ENCODE peak calls at places on chromosome X, in eight cellular contexts. One of them, this sample, is unnamed.

GRCh38 chrX:9355739-9356138 is 109.1 kb upstream of the TBL1X start:
- DNase-seq in AG08396: no peak
- DNase-seq in non-pigmented ciliary epithelial cell: no peak
- DNase-seq in heart left ventricle: no peak
- DNase-seq in amygdala: no peak
- DNase-seq in GM10248: no peak
- DNase-seq in stimulated activated CD4-positive, alpha-beta T cell treated with anti-CD3 and anti-CD28 coated beads, Interleukin-2, amount 100 ng/mL, for 48 hours: no peak
- DNase-seq in WTC11: no peak
- DNase-seq in this sample: no peak

GRCh38 chrX:155889328-155889727 is 8.2 kb downstream of the VAMP7 start:
- DNase-seq in AG08396: no peak
- DNase-seq in non-pigmented ciliary epithelial cell: no peak
- DNase-seq in heart left ventricle: no peak
- DNase-seq in amygdala: no peak
- DNase-seq in GM10248: no peak
- DNase-seq in stimulated activated CD4-positive, alpha-beta T cell treated with anti-CD3 and anti-CD28 coated beads, Interleukin-2, amount 100 ng/mL, for 48 hours: no peak
- DNase-seq in WTC11: no peak
- DNase-seq in this sample: no peak

GRCh38 chrX:127621780-127622179 is 430.4 kb downstream of the ACTRT1 start:
- DNase-seq in AG08396: no peak
- DNase-seq in non-pigmented ciliary epithelial cell: no peak
- DNase-seq in heart left ventricle: no peak
- DNase-seq in amygdala: no peak
- DNase-seq in GM10248: no peak
- DNase-seq in stimulated activated CD4-positive, alpha-beta T cell treated with anti-CD3 and anti-CD28 coated beads, Interleukin-2, amount 100 ng/mL, for 48 hours: no peak
- DNase-seq in WTC11: no peak
- DNase-seq in this sample: no peak

GRCh38 chrX:123851010-123851409 is 8.8 kb upstream of the XIAP start:
- DNase-seq in AG08396: no peak
- DNase-seq in non-pigmented ciliary epithelial cell: no peak
- DNase-seq in heart left ventricle: no peak
- DNase-seq in amygdala: no peak
- DNase-seq in GM10248: no peak
- DNase-seq in stimulated activated CD4-positive, alpha-beta T cell treated with anti-CD3 and anti-CD28 coated beads, Interleukin-2, amount 100 ng/mL, for 48 hours: no peak
- DNase-seq in WTC11: no peak
- DNase-seq in this sample: no peak

GRCh38 chrX:32010157-32010656 is 938.4 kb upstream of the FTHL17 start:
- DNase-seq in AG08396: no peak
- DNase-seq in non-pigmented ciliary epithelial cell: no peak
- DNase-seq in heart left ventricle: no peak
- DNase-seq in amygdala: no peak
- DNase-seq in GM10248: no peak
- DNase-seq in stimulated activated CD4-positive, alpha-beta T cell treated with anti-CD3 and anti-CD28 coated beads, Interleukin-2, amount 100 ng/mL, for 48 hours: no peak
- DNase-seq in WTC11: no peak
- DNase-seq in this sample: no peak

GRCh38 chrX:150202641-150203248 is 160.4 kb upstream of the MAMLD1 start:
- DNase-seq in AG08396: no peak
- DNase-seq in non-pigmented ciliary epithelial cell: no peak
- DNase-seq in heart left ventricle: no peak
- DNase-seq in amygdala: no peak
- DNase-seq in GM10248: no peak
- DNase-seq in stimulated activated CD4-positive, alpha-beta T cell treated with anti-CD3 and anti-CD28 coated beads, Interleukin-2, amount 100 ng/mL, for 48 hours: no peak
- DNase-seq in WTC11: no peak
- DNase-seq in this sample: no peak

GRCh38 chrX:11899091-11899490 is 141.1 kb downstream of the MSL3 start:
- DNase-seq in AG08396: no peak
- DNase-seq in non-pigmented ciliary epithelial cell: peak
- DNase-seq in heart left ventricle: no peak
- DNase-seq in amygdala: no peak
- DNase-seq in GM10248: no peak
- DNase-seq in stimulated activated CD4-positive, alpha-beta T cell treated with anti-CD3 and anti-CD28 coated beads, Interleukin-2, amount 100 ng/mL, for 48 hours: no peak
- DNase-seq in WTC11: no peak
- DNase-seq in this sample: no peak

GRCh38 chrX:12581546-12581945 is 209.7 kb upstream of the PRPS2 start:
- DNase-seq in AG08396: no peak
- DNase-seq in non-pigmented ciliary epithelial cell: no peak
- DNase-seq in heart left ventricle: no peak
- DNase-seq in amygdala: no peak
- DNase-seq in GM10248: no peak
- DNase-seq in stimulated activated CD4-positive, alpha-beta T cell treated with anti-CD3 and anti-CD28 coated beads, Interleukin-2, amount 100 ng/mL, for 48 hours: no peak
- DNase-seq in WTC11: peak
- DNase-seq in this sample: no peak

GRCh38 chrX:48989483-48989882 is 12.6 kb downstream of the GRIPAP1 start:
- DNase-seq in AG08396: no peak
- DNase-seq in non-pigmented ciliary epithelial cell: no peak
- DNase-seq in heart left ventricle: no peak
- DNase-seq in amygdala: no peak
- DNase-seq in GM10248: no peak
- DNase-seq in stimulated activated CD4-positive, alpha-beta T cell treated with anti-CD3 and anti-CD28 coated beads, Interleukin-2, amount 100 ng/mL, for 48 hours: no peak
- DNase-seq in WTC11: no peak
- DNase-seq in this sample: no peak

GRCh38 chrX:83101961-83102360 is 406.1 kb upstream of the POU3F4 start:
- DNase-seq in AG08396: no peak
- DNase-seq in non-pigmented ciliary epithelial cell: no peak
- DNase-seq in heart left ventricle: no peak
- DNase-seq in amygdala: no peak
- DNase-seq in GM10248: no peak
- DNase-seq in stimulated activated CD4-positive, alpha-beta T cell treated with anti-CD3 and anti-CD28 coated beads, Interleukin-2, amount 100 ng/mL, for 48 hours: no peak
- DNase-seq in WTC11: no peak
- DNase-seq in this sample: no peak

GRCh38 chrX:13652256-13653021 is 502 bp upstream of the TCEANC start:
- DNase-seq in AG08396: peak
- DNase-seq in non-pigmented ciliary epithelial cell: peak
- DNase-seq in heart left ventricle: no peak
- DNase-seq in amygdala: no peak
- DNase-seq in GM10248: no peak
- DNase-seq in stimulated activated CD4-positive, alpha-beta T cell treated with anti-CD3 and anti-CD28 coated beads, Interleukin-2, amount 100 ng/mL, for 48 hours: no peak
- DNase-seq in WTC11: no peak
- DNase-seq in this sample: no peak

GRCh38 chrX:122941801-122942200 is 242.3 kb upstream of the GRIA3 start:
- DNase-seq in AG08396: no peak
- DNase-seq in non-pigmented ciliary epithelial cell: no peak
- DNase-seq in heart left ventricle: no peak
- DNase-seq in amygdala: no peak
- DNase-seq in GM10248: no peak
- DNase-seq in stimulated activated CD4-positive, alpha-beta T cell treated with anti-CD3 and anti-CD28 coated beads, Interleukin-2, amount 100 ng/mL, for 48 hours: no peak
- DNase-seq in WTC11: no peak
- DNase-seq in this sample: no peak

GRCh38 chrX:131617182-131617581 is 73.3 kb downstream of the OR13H1 start:
- DNase-seq in AG08396: no peak
- DNase-seq in non-pigmented ciliary epithelial cell: no peak
- DNase-seq in heart left ventricle: no peak
- DNase-seq in amygdala: no peak
- DNase-seq in GM10248: no peak
- DNase-seq in stimulated activated CD4-positive, alpha-beta T cell treated with anti-CD3 and anti-CD28 coated beads, Interleukin-2, amount 100 ng/mL, for 48 hours: no peak
- DNase-seq in WTC11: no peak
- DNase-seq in this sample: no peak

GRCh38 chrX:41881166-41881565 is 42.2 kb downstream of the CASK start:
- DNase-seq in AG08396: no peak
- DNase-seq in non-pigmented ciliary epithelial cell: no peak
- DNase-seq in heart left ventricle: no peak
- DNase-seq in amygdala: no peak
- DNase-seq in GM10248: no peak
- DNase-seq in stimulated activated CD4-positive, alpha-beta T cell treated with anti-CD3 and anti-CD28 coated beads, Interleukin-2, amount 100 ng/mL, for 48 hours: no peak
- DNase-seq in WTC11: no peak
- DNase-seq in this sample: peak

GRCh38 chrX:124736553-124737240 is 390.3 kb downstream of the SH2D1A start:
- DNase-seq in AG08396: no peak
- DNase-seq in non-pigmented ciliary epithelial cell: no peak
- DNase-seq in heart left ventricle: no peak
- DNase-seq in amygdala: no peak
- DNase-seq in GM10248: no peak
- DNase-seq in stimulated activated CD4-positive, alpha-beta T cell treated with anti-CD3 and anti-CD28 coated beads, Interleukin-2, amount 100 ng/mL, for 48 hours: peak
- DNase-seq in WTC11: peak
- DNase-seq in this sample: no peak

GRCh38 chrX:109873576-109873975 is 129.3 kb upstream of the TMEM164 start:
- DNase-seq in AG08396: no peak
- DNase-seq in non-pigmented ciliary epithelial cell: no peak
- DNase-seq in heart left ventricle: no peak
- DNase-seq in amygdala: no peak
- DNase-seq in GM10248: no peak
- DNase-seq in stimulated activated CD4-positive, alpha-beta T cell treated with anti-CD3 and anti-CD28 coated beads, Interleukin-2, amount 100 ng/mL, for 48 hours: no peak
- DNase-seq in WTC11: no peak
- DNase-seq in this sample: no peak

GRCh38 chrX:153492153-153492454 is 2.7 kb upstream of the BGN start:
- DNase-seq in AG08396: no peak
- DNase-seq in non-pigmented ciliary epithelial cell: no peak
- DNase-seq in heart left ventricle: no peak
- DNase-seq in amygdala: no peak
- DNase-seq in GM10248: no peak
- DNase-seq in stimulated activated CD4-positive, alpha-beta T cell treated with anti-CD3 and anti-CD28 coated beads, Interleukin-2, amount 100 ng/mL, for 48 hours: no peak
- DNase-seq in WTC11: no peak
- DNase-seq in this sample: no peak

GRCh38 chrX:151081016-151081415 is 95.4 kb upstream of the GPR50 start:
- DNase-seq in AG08396: no peak
- DNase-seq in non-pigmented ciliary epithelial cell: no peak
- DNase-seq in heart left ventricle: no peak
- DNase-seq in amygdala: no peak
- DNase-seq in GM10248: no peak
- DNase-seq in stimulated activated CD4-positive, alpha-beta T cell treated with anti-CD3 and anti-CD28 coated beads, Interleukin-2, amount 100 ng/mL, for 48 hours: no peak
- DNase-seq in WTC11: peak
- DNase-seq in this sample: no peak

GRCh38 chrX:110383414-110383813 is 24.8 kb downstream of the RTL9 start:
- DNase-seq in AG08396: peak
- DNase-seq in non-pigmented ciliary epithelial cell: peak
- DNase-seq in heart left ventricle: no peak
- DNase-seq in amygdala: no peak
- DNase-seq in GM10248: no peak
- DNase-seq in stimulated activated CD4-positive, alpha-beta T cell treated with anti-CD3 and anti-CD28 coated beads, Interleukin-2, amount 100 ng/mL, for 48 hours: no peak
- DNase-seq in WTC11: no peak
- DNase-seq in this sample: no peak

GRCh38 chrX:15724911-15725310 is 13.2 kb upstream of the CA5B start:
- DNase-seq in AG08396: no peak
- DNase-seq in non-pigmented ciliary epithelial cell: no peak
- DNase-seq in heart left ventricle: no peak
- DNase-seq in amygdala: no peak
- DNase-seq in GM10248: no peak
- DNase-seq in stimulated activated CD4-positive, alpha-beta T cell treated with anti-CD3 and anti-CD28 coated beads, Interleukin-2, amount 100 ng/mL, for 48 hours: no peak
- DNase-seq in WTC11: no peak
- DNase-seq in this sample: no peak

GRCh38 chrX:96688789-96689188 is 4.1 kb downstream of the DIAPH2 start:
- DNase-seq in AG08396: no peak
- DNase-seq in non-pigmented ciliary epithelial cell: no peak
- DNase-seq in heart left ventricle: no peak
- DNase-seq in amygdala: no peak
- DNase-seq in GM10248: no peak
- DNase-seq in stimulated activated CD4-positive, alpha-beta T cell treated with anti-CD3 and anti-CD28 coated beads, Interleukin-2, amount 100 ng/mL, for 48 hours: no peak
- DNase-seq in WTC11: no peak
- DNase-seq in this sample: no peak

GRCh38 chrX:110743679-110744340 is 51.8 kb downstream of the CHRDL1 start:
- DNase-seq in AG08396: no peak
- DNase-seq in non-pigmented ciliary epithelial cell: no peak
- DNase-seq in heart left ventricle: no peak
- DNase-seq in amygdala: no peak
- DNase-seq in GM10248: no peak
- DNase-seq in stimulated activated CD4-positive, alpha-beta T cell treated with anti-CD3 and anti-CD28 coated beads, Interleukin-2, amount 100 ng/mL, for 48 hours: no peak
- DNase-seq in WTC11: no peak
- DNase-seq in this sample: no peak

GRCh38 chrX:153793291-153793690 is 884 bp downstream of the IDH3G start:
- DNase-seq in AG08396: no peak
- DNase-seq in non-pigmented ciliary epithelial cell: no peak
- DNase-seq in heart left ventricle: no peak
- DNase-seq in amygdala: no peak
- DNase-seq in GM10248: no peak
- DNase-seq in stimulated activated CD4-positive, alpha-beta T cell treated with anti-CD3 and anti-CD28 coated beads, Interleukin-2, amount 100 ng/mL, for 48 hours: no peak
- DNase-seq in WTC11: no peak
- DNase-seq in this sample: no peak

GRCh38 chrX:40105791-40106676 is 8.3 kb upstream of the BCOR start:
- DNase-seq in AG08396: peak
- DNase-seq in non-pigmented ciliary epithelial cell: no peak
- DNase-seq in heart left ventricle: peak
- DNase-seq in amygdala: peak
- DNase-seq in GM10248: no peak
- DNase-seq in stimulated activated CD4-positive, alpha-beta T cell treated with anti-CD3 and anti-CD28 coated beads, Interleukin-2, amount 100 ng/mL, for 48 hours: peak
- DNase-seq in WTC11: peak
- DNase-seq in this sample: peak

GRCh38 chrX:147848009-147848408 is 63.7 kb upstream of the FMR1 start:
- DNase-seq in AG08396: no peak
- DNase-seq in non-pigmented ciliary epithelial cell: no peak
- DNase-seq in heart left ventricle: no peak
- DNase-seq in amygdala: no peak
- DNase-seq in GM10248: no peak
- DNase-seq in stimulated activated CD4-positive, alpha-beta T cell treated with anti-CD3 and anti-CD28 coated beads, Interleukin-2, amount 100 ng/mL, for 48 hours: no peak
- DNase-seq in WTC11: no peak
- DNase-seq in this sample: no peak

GRCh38 chrX:12890467-12890866 is 16.0 kb upstream of the TLR8 start:
- DNase-seq in AG08396: no peak
- DNase-seq in non-pigmented ciliary epithelial cell: no peak
- DNase-seq in heart left ventricle: no peak
- DNase-seq in amygdala: no peak
- DNase-seq in GM10248: peak
- DNase-seq in stimulated activated CD4-positive, alpha-beta T cell treated with anti-CD3 and anti-CD28 coated beads, Interleukin-2, amount 100 ng/mL, for 48 hours: no peak
- DNase-seq in WTC11: no peak
- DNase-seq in this sample: peak

GRCh38 chrX:15617111-15617510 is 16.4 kb upstream of the ACE2 start:
- DNase-seq in AG08396: no peak
- DNase-seq in non-pigmented ciliary epithelial cell: no peak
- DNase-seq in heart left ventricle: no peak
- DNase-seq in amygdala: no peak
- DNase-seq in GM10248: no peak
- DNase-seq in stimulated activated CD4-positive, alpha-beta T cell treated with anti-CD3 and anti-CD28 coated beads, Interleukin-2, amount 100 ng/mL, for 48 hours: no peak
- DNase-seq in WTC11: no peak
- DNase-seq in this sample: no peak

GRCh38 chrX:18761750-18762149 is 54.3 kb downstream of the PPEF1 start:
- DNase-seq in AG08396: no peak
- DNase-seq in non-pigmented ciliary epithelial cell: no peak
- DNase-seq in heart left ventricle: no peak
- DNase-seq in amygdala: no peak
- DNase-seq in GM10248: no peak
- DNase-seq in stimulated activated CD4-positive, alpha-beta T cell treated with anti-CD3 and anti-CD28 coated beads, Interleukin-2, amount 100 ng/mL, for 48 hours: no peak
- DNase-seq in WTC11: no peak
- DNase-seq in this sample: no peak

GRCh38 chrX:131083510-131084142 is 25.5 kb downstream of the ARHGAP36 start:
- DNase-seq in AG08396: no peak
- DNase-seq in non-pigmented ciliary epithelial cell: no peak
- DNase-seq in heart left ventricle: no peak
- DNase-seq in amygdala: no peak
- DNase-seq in GM10248: peak
- DNase-seq in stimulated activated CD4-positive, alpha-beta T cell treated with anti-CD3 and anti-CD28 coated beads, Interleukin-2, amount 100 ng/mL, for 48 hours: no peak
- DNase-seq in WTC11: peak
- DNase-seq in this sample: no peak

GRCh38 chrX:37509349-37509748 is 62.1 kb upstream of the LANCL3 start:
- DNase-seq in AG08396: no peak
- DNase-seq in non-pigmented ciliary epithelial cell: no peak
- DNase-seq in heart left ventricle: no peak
- DNase-seq in amygdala: no peak
- DNase-seq in GM10248: no peak
- DNase-seq in stimulated activated CD4-positive, alpha-beta T cell treated with anti-CD3 and anti-CD28 coated beads, Interleukin-2, amount 100 ng/mL, for 48 hours: no peak
- DNase-seq in WTC11: no peak
- DNase-seq in this sample: peak

GRCh38 chrX:105307762-105308161 is 87.3 kb upstream of the TEX13A start:
- DNase-seq in AG08396: no peak
- DNase-seq in non-pigmented ciliary epithelial cell: no peak
- DNase-seq in heart left ventricle: no peak
- DNase-seq in amygdala: no peak
- DNase-seq in GM10248: no peak
- DNase-seq in stimulated activated CD4-positive, alpha-beta T cell treated with anti-CD3 and anti-CD28 coated beads, Interleukin-2, amount 100 ng/mL, for 48 hours: no peak
- DNase-seq in WTC11: no peak
- DNase-seq in this sample: no peak

GRCh38 chrX:139930923-139931645 is 1.8 kb downstream of the ATP11C start:
- DNase-seq in AG08396: peak
- DNase-seq in non-pigmented ciliary epithelial cell: no peak
- DNase-seq in heart left ventricle: no peak
- DNase-seq in amygdala: no peak
- DNase-seq in GM10248: peak
- DNase-seq in stimulated activated CD4-positive, alpha-beta T cell treated with anti-CD3 and anti-CD28 coated beads, Interleukin-2, amount 100 ng/mL, for 48 hours: peak
- DNase-seq in WTC11: no peak
- DNase-seq in this sample: peak

GRCh38 chrX:109590176-109590575 is 34.8 kb downstream of the KCNE5 start:
- DNase-seq in AG08396: no peak
- DNase-seq in non-pigmented ciliary epithelial cell: no peak
- DNase-seq in heart left ventricle: no peak
- DNase-seq in amygdala: no peak
- DNase-seq in GM10248: no peak
- DNase-seq in stimulated activated CD4-positive, alpha-beta T cell treated with anti-CD3 and anti-CD28 coated beads, Interleukin-2, amount 100 ng/mL, for 48 hours: no peak
- DNase-seq in WTC11: no peak
- DNase-seq in this sample: no peak

GRCh38 chrX:10542549-10542948 is 77.8 kb downstream of the MID1 start:
- DNase-seq in AG08396: no peak
- DNase-seq in non-pigmented ciliary epithelial cell: no peak
- DNase-seq in heart left ventricle: no peak
- DNase-seq in amygdala: no peak
- DNase-seq in GM10248: no peak
- DNase-seq in stimulated activated CD4-positive, alpha-beta T cell treated with anti-CD3 and anti-CD28 coated beads, Interleukin-2, amount 100 ng/mL, for 48 hours: no peak
- DNase-seq in WTC11: no peak
- DNase-seq in this sample: no peak

This sample was measured in OCI-LY7.